ENCODE peak calls at places on chromosomes 2 and 18, in five cellular contexts. O is HepG2, G is hypothalamus, W is caudate nucleus, Q is HT-29. H is an unnamed sample.

GRCh38 chr18:23844991-23845680 is 155.9 kb downstream of the LAMA3 start:
- DNase-seq in O (no peak), G (no peak), W (no peak), Q (peak), H (no peak)

GRCh38 chr2:160970052-160970846 is 190.0 kb upstream of the TANK start:
- DNase-seq in O (peak), G (no peak), W (no peak), Q (peak), H (peak)

GRCh38 chr2:100731535-100731981 is 88.4 kb upstream of the NPAS2 start:
- DNase-seq in O (no peak), G (no peak), W (no peak), Q (no peak), H (no peak)

GRCh38 chr2:187900023-187900422 is 345.8 kb upstream of the TFPI start:
- DNase-seq in O (no peak), G (no peak), W (no peak), Q (no peak), H (no peak)

GRCh38 chr18:56000041-56000440 is 412.0 kb upstream of the TCF4 start:
- DNase-seq in O (no peak), G (no peak), W (no peak), Q (no peak), H (no peak)

GRCh38 chr2:142974288-142975024 is 97.0 kb downstream of the KYNU start:
- DNase-seq in O (no peak), G (no peak), W (no peak), Q (peak), H (no peak)

GRCh38 chr18:69088971-69089370 is 291.1 kb downstream of the CCDC102B start:
- DNase-seq in O (no peak), G (no peak), W (no peak), Q (no peak), H (no peak)

GRCh38 chr2:159202568-159203071 is 83.9 kb downstream of the WDSUB1 start:
- DNase-seq in O (peak), G (no peak), W (no peak), Q (no peak), H (peak)

GRCh38 chr2:137700681-137701080 is 263.6 kb upstream of the HNMT start:
- DNase-seq in O (no peak), G (no peak), W (no peak), Q (no peak), H (no peak)